ENCODE peak calls at places on chromosome 20, in ten cellular contexts. O, Z, K, W, J, E, V, L, T and H are unnamed samples.

GRCh38 chr20:61569836-61570235 is 317.8 kb downstream of the CDH4 start:
- DNase-seq in K (peak), L (no peak), V (no peak), Z (no peak), J (no peak), E (no peak), W (no peak), T (no peak), O (no peak), H (no peak)

GRCh38 chr20:6595704-6596103 is 171.8 kb upstream of the BMP2 start:
- DNase-seq in V (no peak), Z (no peak), L (no peak), T (no peak), W (no peak), E (no peak), O (no peak), J (no peak), K (no peak), H (no peak)

GRCh38 chr20:41183391-41183790 is 46.0 kb downstream of the PLCG1 start:
- DNase-seq in J (no peak), L (no peak), Z (no peak), K (no peak), E (no peak), O (no peak), V (no peak), W (no peak), T (no peak), H (no peak)

GRCh38 chr20:62040933-62041332 is 24.7 kb downstream of the TAF4 start:
- DNase-seq in O (no peak), E (no peak), V (no peak), K (no peak), W (no peak), L (no peak), J (no peak), T (no peak), Z (no peak), H (no peak)

GRCh38 chr20:17966432-17967312 is 1.9 kb downstream of the SNX5 start:
- DNase-seq in V (no peak), E (no peak), W (no peak), L (no peak), Z (no peak), K (no peak), J (no peak), T (no peak), O (no peak), H (no peak)

GRCh38 chr20:23643665-23644064 is 5.9 kb upstream of the CST3 start:
- DNase-seq in J (no peak), O (no peak), L (no peak), V (no peak), T (no peak), K (no peak), E (no peak), W (no peak), Z (no peak), H (no peak)

GRCh38 chr20:44717986-44718385 is 2.8 kb downstream of the CCN5 start:
- DNase-seq in K (no peak), Z (no peak), L (no peak), V (no peak), O (no peak), W (no peak), J (no peak), T (no peak), E (no peak), H (no peak)

GRCh38 chr20:63149531-63150207 is 66.3 kb downstream of the YTHDF1 start:
- DNase-seq in L (no peak), O (no peak), W (no peak), T (no peak), E (no peak), Z (no peak), J (no peak), V (no peak), K (no peak), H (no peak)

GRCh38 chr20:10369723-10370090 is 64.3 kb downstream of the MKKS start:
- DNase-seq in V (no peak), T (no peak), L (no peak), K (no peak), E (no peak), W (peak), O (no peak), Z (no peak), J (no peak), H (no peak)

GRCh38 chr20:34626978-34627377 is 49.9 kb downstream of the PIGU start:
- DNase-seq in W (no peak), L (no peak), O (no peak), K (no peak), J (no peak), E (no peak), T (no peak), Z (no peak), V (no peak), H (no peak)

GRCh38 chr20:20894753-20895152 is 182.3 kb upstream of the RALGAPA2 start:
- DNase-seq in W (peak), O (no peak), T (no peak), E (no peak), J (no peak), Z (no peak), V (no peak), L (no peak), K (no peak), H (no peak)

GRCh38 chr20:43459022-43459942 is 1.6 kb downstream of the SRSF6 start:
- DNase-seq in W (peak), L (no peak), Z (no peak), V (no peak), J (no peak), E (no peak), T (no peak), O (no peak), K (no peak), H (no peak)

GRCh38 chr20:20173269-20173668 is 120.9 kb downstream of the CFAP61 start:
- DNase-seq in J (no peak), E (no peak), T (no peak), L (no peak), Z (no peak), W (no peak), V (no peak), K (no peak), O (no peak), H (no peak)

GRCh38 chr20:63520594-63520938 is at the start of gene PPDPF:
- DNase-seq in V (no peak), K (no peak), T (peak), W (peak), Z (peak), L (peak), O (no peak), J (peak), E (peak), H (peak)

GRCh38 chr20:25043499-25044260 is 14.3 kb downstream of the ACSS1 start:
- DNase-seq in W (no peak), O (no peak), L (no peak), E (no peak), J (no peak), T (no peak), K (no peak), Z (no peak), V (no peak), H (no peak)

GRCh38 chr20:25039697-25040437 is 18.1 kb downstream of the ACSS1 start:
- DNase-seq in E (no peak), Z (no peak), W (no peak), V (peak), T (no peak), O (no peak), L (no peak), J (peak), K (no peak), H (peak)

GRCh38 chr20:58892126-58892931 is 39.8 kb downstream of the GNAS start:
- DNase-seq in J (peak), T (peak), E (peak), Z (peak), L (no peak), W (peak), K (no peak), O (no peak), V (peak), H (peak)

GRCh38 chr20:31817461-31817860 is 1.7 kb upstream of the MYLK2 start:
- DNase-seq in E (no peak), K (no peak), L (no peak), J (no peak), O (no peak), Z (no peak), T (no peak), W (no peak), V (no peak), H (no peak)

GRCh38 chr20:41133709-41134361 is 3.5 kb upstream of the PLCG1 start:
- DNase-seq in Z (no peak), J (no peak), T (no peak), V (no peak), K (no peak), O (no peak), L (no peak), E (peak), W (peak), H (no peak)

GRCh38 chr20:47024461-47024937 is 129.9 kb downstream of the EYA2 start:
- DNase-seq in J (no peak), T (no peak), L (no peak), E (no peak), K (no peak), W (no peak), O (no peak), Z (no peak), V (no peak), H (no peak)

GRCh38 chr20:34952676-34953075 is 2.9 kb downstream of the GSS start:
- DNase-seq in V (no peak), J (no peak), E (no peak), L (no peak), K (no peak), T (no peak), W (peak), Z (no peak), O (no peak), H (no peak)

GRCh38 chr20:53609501-53610445 is 16.1 kb upstream of the ZNF217 start:
- DNase-seq in Z (peak), T (no peak), L (no peak), V (no peak), E (no peak), O (peak), J (peak), K (peak), W (peak), H (no peak)

GRCh38 chr20:51536116-51537069 is 6.1 kb downstream of the NFATC2 start:
- DNase-seq in W (no peak), T (no peak), L (no peak), Z (no peak), O (no peak), V (no peak), J (peak), K (peak), E (no peak), H (no peak)

GRCh38 chr20:33789858-33790182 is 21.3 kb upstream of the CHMP4B start:
- DNase-seq in J (no peak), Z (no peak), E (no peak), W (no peak), T (no peak), L (no peak), O (no peak), V (no peak), K (no peak), H (no peak)

GRCh38 chr20:9634327-9634726 is 119.9 kb downstream of the LAMP5 start:
- DNase-seq in J (no peak), L (no peak), V (no peak), E (no peak), O (no peak), T (no peak), W (no peak), Z (no peak), K (no peak), H (no peak)

GRCh38 chr20:60038400-60038799 is 80.2 kb downstream of the CDH26 start:
- DNase-seq in K (no peak), V (no peak), Z (no peak), T (no peak), L (no peak), O (no peak), W (no peak), J (no peak), E (no peak), H (no peak)

GRCh38 chr20:49345538-49345937 is 67.7 kb upstream of the ZNFX1 start:
- DNase-seq in O (peak), K (no peak), J (no peak), T (no peak), V (no peak), Z (no peak), L (no peak), W (peak), E (no peak), H (peak)

GRCh38 chr20:63280929-63281545 is 8.4 kb downstream of the ARFGAP1 start:
- DNase-seq in W (no peak), J (no peak), E (no peak), L (no peak), T (no peak), Z (no peak), K (no peak), O (no peak), V (no peak), H (no peak)

GRCh38 chr20:18496042-18496441 is 983 bp downstream of the RBBP9 start:
- DNase-seq in L (no peak), O (no peak), K (no peak), T (no peak), Z (no peak), W (no peak), J (peak), V (no peak), E (no peak), H (no peak)

GRCh38 chr20:45445805-45446562 is 23.6 kb upstream of the WFDC2 start:
- DNase-seq in L (no peak), T (no peak), Z (no peak), V (no peak), W (peak), O (no peak), E (peak), K (no peak), J (no peak), H (no peak)

GRCh38 chr20:43205699-43206098 is 16.0 kb upstream of the PTPRT start:
- DNase-seq in V (no peak), T (no peak), Z (no peak), W (no peak), K (no peak), L (no peak), J (no peak), O (no peak), E (no peak), H (no peak)

GRCh38 chr20:43947316-43947710 is 32.7 kb downstream of the TOX2 start:
- DNase-seq in Z (no peak), V (no peak), L (no peak), T (no peak), O (no peak), J (no peak), E (no peak), K (no peak), W (no peak), H (no peak)

GRCh38 chr20:13271977-13272975 is 51.2 kb downstream of the ISM1 start:
- DNase-seq in O (no peak), L (no peak), E (no peak), V (no peak), K (no peak), W (no peak), T (no peak), J (no peak), Z (no peak), H (no peak)

GRCh38 chr20:59526242-59527225 is 77.8 kb upstream of the PHACTR3 start:
- DNase-seq in V (no peak), T (no peak), K (no peak), L (no peak), E (no peak), J (no peak), O (no peak), Z (no peak), W (peak), H (no peak)

GRCh38 chr20:46965477-46965876 is 70.8 kb downstream of the EYA2 start:
- DNase-seq in Z (no peak), E (no peak), J (peak), L (no peak), K (no peak), W (no peak), T (no peak), V (no peak), O (no peak), H (no peak)

GRCh38 chr20:54209216-54209813 is 1.4 kb downstream of the PFDN4 start:
- DNase-seq in T (no peak), O (no peak), L (no peak), V (no peak), K (no peak), W (no peak), Z (no peak), J (no peak), E (no peak), H (no peak)

GRCh38 chr20:23125625-23126191 is 39.6 kb upstream of the CD93 start:
- DNase-seq in J (no peak), Z (no peak), W (no peak), L (no peak), O (no peak), T (no peak), V (no peak), K (no peak), E (peak), H (peak)

GRCh38 chr20:25136643-25137559 is 55.0 kb upstream of the VSX1 start:
- DNase-seq in E (no peak), Z (no peak), T (no peak), O (peak), K (no peak), J (no peak), W (no peak), V (peak), L (no peak), H (peak)